ENCODE peak calls at places on chromosomes 2 and 18, in four cellular contexts. W, K, I and F are unnamed samples.

GRCh38 chr2:112138143-112139032 is at the start of gene FBLN7:
- DNase-seq in K (no peak), W (peak), I (no peak), F (no peak)

GRCh38 chr18:40832362-40832761 is 1122.7 kb upstream of the PIK3C3 start:
- DNase-seq in K (no peak), I (no peak), W (no peak), F (no peak)

GRCh38 chr2:241064008-241064801 is 37.9 kb downstream of the MTERF4 start:
- DNase-seq in I (no peak), K (no peak), W (peak), F (peak)

GRCh38 chr2:232230557-232230956 is 148.0 kb upstream of the ALPP start:
- DNase-seq in K (peak), W (no peak), I (no peak), F (peak)

GRCh38 chr18:22658318-22658717 is 240.6 kb upstream of the CTAGE1 start:
- DNase-seq in K (no peak), W (no peak), I (no peak), F (no peak)

GRCh38 chr2:10471046-10471571 is 23.0 kb upstream of the ODC1 start:
- DNase-seq in I (no peak), W (peak), K (peak), F (no peak)

GRCh38 chr2:10721344-10722251 is at the start of gene ATP6V1C2:
- DNase-seq in I (no peak), K (peak), W (peak), F (peak)

GRCh38 chr2:128643221-128644065 is 324.8 kb upstream of the HS6ST1 start:
- DNase-seq in W (no peak), I (no peak), K (no peak), F (no peak)

GRCh38 chr2:65518751-65519150 is 86.4 kb upstream of the SPRED2 start:
- DNase-seq in I (no peak), W (no peak), K (no peak), F (no peak)

GRCh38 chr2:127407661-127408003 is 10.6 kb upstream of the PROC start:
- DNase-seq in K (no peak), W (no peak), I (no peak), F (no peak)

GRCh38 chr2:218895326-218895725 is 14.7 kb downstream of the WNT10A start:
- DNase-seq in I (no peak), W (peak), K (no peak), F (no peak)

GRCh38 chr2:181456660-181457120 is 496 bp upstream of the ITGA4 start:
- DNase-seq in I (peak), K (no peak), W (peak), F (peak)

GRCh38 chr2:192749606-192750200 is 555.0 kb upstream of the TMEFF2 start:
- DNase-seq in W (peak), I (no peak), K (no peak), F (no peak)

GRCh38 chr2:156704132-156704531 is 268.0 kb downstream of the GPD2 start:
- DNase-seq in K (no peak), W (no peak), I (no peak), F (no peak)

GRCh38 chr2:66700181-66700686 is 265.3 kb downstream of the MEIS1 start:
- DNase-seq in W (no peak), I (no peak), K (no peak), F (no peak)

GRCh38 chr2:173970421-173971042 is 5.4 kb upstream of the SP3 start:
- DNase-seq in K (peak), W (no peak), I (no peak), F (no peak)

GRCh38 chr18:3625717-3626091 is 175.7 kb downstream of the TGIF1 start:
- DNase-seq in K (no peak), I (no peak), W (no peak), F (no peak)

GRCh38 chr18:6610436-6610835 is 119.1 kb upstream of the ARHGAP28 start:
- DNase-seq in W (no peak), K (no peak), I (no peak), F (no peak)

GRCh38 chr2:96267159-96267971 is 1.3 kb downstream of the CIAO1 start:
- DNase-seq in I (no peak), W (peak), K (peak), F (no peak)

GRCh38 chr18:28666216-28666615 is 489.3 kb upstream of the CDH2 start:
- DNase-seq in W (no peak), I (no peak), K (no peak), F (no peak)

GRCh38 chr2:27078267-27079194 is at the start of gene EMILIN1:
- DNase-seq in W (peak), I (no peak), K (no peak), F (peak)
- TF ChIP-seq POLR2AphosphoS5 in W (peak), I (no peak), K (no peak), F (no peak)

DNA sequence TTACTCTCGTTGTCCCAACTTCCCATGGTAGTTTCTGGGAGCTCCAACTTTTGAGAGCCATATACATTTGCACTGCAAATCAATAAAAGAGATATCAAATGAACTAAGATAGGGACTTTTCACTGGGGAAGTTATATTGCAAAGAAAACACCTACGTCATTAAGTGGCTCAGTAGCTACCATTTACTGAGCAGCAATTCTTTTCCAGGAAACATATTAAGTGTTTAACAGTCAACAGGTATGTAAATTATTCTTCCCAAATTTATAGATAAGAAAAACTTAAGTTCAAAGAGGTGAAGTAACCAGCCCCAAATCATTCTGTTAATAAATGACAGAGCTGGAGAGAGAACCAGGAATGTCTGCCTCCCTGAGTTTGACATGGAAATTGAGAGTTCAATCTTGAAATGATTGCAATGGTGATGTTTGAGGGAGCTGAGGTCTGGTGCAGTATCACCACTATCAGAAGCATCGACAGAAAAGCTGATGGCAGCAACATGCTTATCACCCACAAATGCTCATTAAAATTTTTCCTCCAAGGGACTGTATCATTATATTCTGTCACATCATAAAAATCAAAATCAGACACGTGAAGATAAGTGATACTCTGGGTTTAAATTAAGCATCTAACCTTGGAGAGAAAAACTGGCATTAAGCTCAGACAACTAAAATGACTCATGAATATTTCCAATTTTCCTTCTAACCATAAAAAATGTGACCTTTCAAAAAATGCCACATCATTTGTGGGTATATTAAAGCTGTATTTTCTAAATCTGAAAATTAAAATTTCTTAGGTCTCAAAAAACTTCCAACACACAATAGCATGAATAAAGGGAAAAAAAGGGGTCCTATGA is 43.4 kb downstream of the GAREM1 start:
- DNase-seq in W (no peak), I (no peak), K (no peak), F (no peak)
- TF ChIP-seq NRF1 in W (no peak), I (no peak), K (no peak), F (no peak)

GRCh38 chr2:60433021-60433596 is 120.3 kb downstream of the BCL11A start:
- DNase-seq in W (no peak), K (no peak), I (no peak), F (no peak)

GRCh38 chr2:60437080-60437765 is 116.2 kb downstream of the BCL11A start:
- DNase-seq in W (no peak), I (no peak), K (no peak), F (no peak)

GRCh38 chr2:60426908-60427307 is 126.5 kb downstream of the BCL11A start:
- DNase-seq in I (no peak), W (no peak), K (no peak), F (no peak)

GRCh38 chr2:60429681-60430080 is 123.8 kb downstream of the BCL11A start:
- DNase-seq in W (no peak), I (no peak), K (no peak), F (no peak)

GRCh38 chr2:60432202-60432601 is 121.3 kb downstream of the BCL11A start:
- DNase-seq in W (no peak), I (no peak), K (no peak), F (no peak)
- TF ChIP-seq RAD21 in W (no peak), I (no peak), K (no peak), F (no peak)

DNA sequence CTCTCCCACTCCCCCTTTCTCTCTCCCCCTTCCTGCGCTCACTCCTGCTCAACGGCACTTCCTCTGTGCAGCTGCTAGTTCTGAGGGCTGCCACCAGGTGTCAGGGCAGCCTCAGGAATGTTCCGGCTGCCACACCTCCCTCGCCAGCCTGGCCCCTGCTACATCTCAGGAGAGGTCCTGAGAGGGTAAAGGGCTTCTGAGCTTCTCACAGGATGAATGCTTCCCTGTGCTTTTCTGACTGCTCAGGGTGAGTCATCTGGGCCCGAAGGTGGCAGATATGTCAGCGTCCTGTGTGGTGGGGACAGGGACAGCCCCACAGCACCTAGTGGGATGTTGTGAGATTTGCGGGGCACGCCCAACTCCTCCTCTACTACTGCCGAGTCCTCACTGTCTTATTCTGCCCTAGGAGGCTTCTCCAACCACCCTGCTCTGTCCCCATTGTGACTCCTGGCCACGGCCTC is 49.0 kb downstream of the PLEKHB2 start:
- DNase-seq in W (peak), K (peak), I (peak), F (peak)
- TF ChIP-seq POLR2AphosphoS5 in W (no peak), K (no peak), I (no peak), F (no peak)

GRCh38 chr18:79400591-79401381 is 5.1 kb downstream of the NFATC1 start:
- DNase-seq in W (no peak), I (peak), K (peak), F (no peak)
- TF ChIP-seq NRF1 in W (no peak), I (no peak), K (no peak), F (no peak)